ENCODE peak calls at places on chromosomes 6 and 20, in nine cellular contexts. C is GOT3, Q is mesenteric fat pad, I is lower leg skin, B is nephron progenitor cell, N is WTC11, J is left ventricle myocardium superior, U is NCI-H510A treated with DMSO at 0.1 percent for 48 hours, D is HEK293T. R is an unnamed sample.

GRCh38 chr6:85015396-85015990 is 251.1 kb upstream of the TBX18 start:
- DNase-seq in Q (no peak), D (peak), C (no peak), B (peak), N (peak), J (peak), U (peak), I (no peak), R (peak)

GRCh38 chr20:10812738-10813327 is 139.0 kb upstream of the JAG1 start:
- DNase-seq in B (no peak), C (no peak), Q (no peak), I (no peak), N (no peak), J (no peak), U (no peak), D (no peak), R (no peak)

GRCh38 chr6:152948150-152948768 is 34.6 kb downstream of the FBXO5 start:
- DNase-seq in I (no peak), U (peak), C (no peak), D (peak), N (no peak), B (no peak), Q (no peak), J (no peak), R (peak)

GRCh38 chr6:148816117-148816516 is 69.3 kb downstream of the UST start:
- DNase-seq in Q (no peak), J (no peak), B (no peak), I (no peak), U (no peak), N (no peak), D (no peak), C (no peak), R (no peak)

GRCh38 chr6:19986691-19987438 is 149.7 kb downstream of the ID4 start:
- DNase-seq in C (no peak), Q (no peak), U (no peak), B (no peak), I (no peak), D (no peak), N (no peak), J (no peak), R (no peak)

GRCh38 chr20:13297105-13297899 is 76.2 kb downstream of the ISM1 start:
- DNase-seq in Q (no peak), D (no peak), J (no peak), U (no peak), N (no peak), C (no peak), I (no peak), B (no peak), R (no peak)

GRCh38 chr6:168384045-168385038 is 56.6 kb upstream of the SMOC2 start:
- DNase-seq in I (no peak), J (peak), D (no peak), B (no peak), U (no peak), C (no peak), N (no peak), Q (peak), R (peak)

GRCh38 chr20:15336011-15336410 is 998.6 kb upstream of the FLRT3 start:
- DNase-seq in I (no peak), C (no peak), Q (no peak), N (no peak), J (no peak), U (no peak), D (no peak), B (no peak), R (no peak)

GRCh38 chr6:89385156-89385667 is 26.9 kb downstream of the RRAGD start:
- DNase-seq in N (no peak), Q (no peak), U (peak), B (no peak), D (no peak), J (no peak), I (peak), C (no peak), R (peak)

GRCh38 chr6:142819603-142820335 is 125.2 kb downstream of the HIVEP2 start:
- DNase-seq in J (no peak), I (no peak), D (no peak), C (no peak), N (no peak), U (peak), Q (no peak), B (no peak), R (peak)

GRCh38 chr20:33674294-33675126 is at the start of gene NECAB3:
- DNase-seq in N (peak), C (no peak), J (peak), I (peak), B (peak), D (peak), Q (peak), U (peak), R (peak)

GRCh38 chr20:50574586-50574985 is 64.4 kb downstream of the PTPN1 start:
- DNase-seq in Q (no peak), N (no peak), I (no peak), U (no peak), B (no peak), D (no peak), C (no peak), J (no peak), R (no peak)

GRCh38 chr6:74879234-74879633 is 326.6 kb downstream of the COL12A1 start:
- DNase-seq in U (no peak), Q (no peak), B (no peak), N (no peak), D (no peak), J (no peak), I (peak), C (no peak), R (peak)

GRCh38 chr6:162053084-162053483 is 674.5 kb downstream of the PRKN start:
- DNase-seq in B (no peak), N (no peak), Q (no peak), J (no peak), D (no peak), I (no peak), C (no peak), U (no peak), R (no peak)

GRCh38 chr20:32582659-32583580 is 2.2 kb downstream of the NOL4L start:
- DNase-seq in D (peak), I (no peak), C (no peak), N (peak), J (peak), B (peak), U (no peak), Q (no peak), R (no peak)

GRCh38 chr6:169700296-169700695 is 1.5 kb downstream of the WDR27 start:
- DNase-seq in D (peak), B (no peak), J (no peak), U (no peak), I (no peak), C (no peak), Q (no peak), N (no peak), R (no peak)

GRCh38 chr20:58883243-58883691 is 30.8 kb downstream of the GNAS start:
- DNase-seq in U (no peak), Q (no peak), C (no peak), J (no peak), B (no peak), N (no peak), I (no peak), D (no peak), R (no peak)

GRCh38 chr20:37202267-37202943 is 23.1 kb upstream of the MROH8 start:
- DNase-seq in N (peak), I (no peak), C (peak), Q (no peak), U (peak), B (peak), J (no peak), D (peak), R (peak)

GRCh38 chr6:34585512-34586045 is 29.4 kb upstream of the SPDEF start:
- DNase-seq in N (no peak), B (no peak), D (no peak), J (no peak), C (no peak), Q (peak), I (no peak), U (no peak), R (peak)

GRCh38 chr20:57939499-57939898 is 229.7 kb upstream of the PMEPA1 start:
- DNase-seq in C (no peak), J (no peak), B (no peak), U (no peak), D (no peak), I (no peak), N (no peak), Q (no peak), R (no peak)

GRCh38 chr20:11246251-11246775 is 572.5 kb upstream of the JAG1 start:
- DNase-seq in Q (no peak), J (no peak), D (no peak), N (no peak), C (no peak), U (no peak), B (no peak), I (no peak), R (no peak)

GRCh38 chr6:117022774-117023173 is 145.7 kb downstream of the RFX6 start:
- DNase-seq in U (no peak), I (no peak), J (no peak), N (no peak), B (no peak), Q (no peak), D (no peak), C (no peak), R (no peak)

GRCh38 chr20:14219801-14220461 is 117.5 kb downstream of the FLRT3 start:
- DNase-seq in B (no peak), Q (no peak), C (no peak), D (no peak), U (peak), I (no peak), N (peak), J (no peak), R (no peak)

GRCh38 chr6:52661551-52661950 is 9.4 kb upstream of the TMEM14A start:
- DNase-seq in D (no peak), N (no peak), U (no peak), B (no peak), Q (no peak), J (no peak), C (no peak), I (no peak), R (no peak)

GRCh38 chr6:89035252-89036106 is 45.1 kb upstream of the PNRC1 start:
- DNase-seq in D (no peak), Q (no peak), C (peak), N (no peak), B (no peak), I (peak), U (peak), J (peak), R (peak)

R was measured in cardiac fibroblast.